ENCODE peak calls at places on chromosomes 2 and 18, in ten cellular contexts. X is lower lobe of right lung, S is cardiac muscle cell, R is uterus, G is GM06990, Z is mesendoderm, W is psoas muscle, K is right atrium auricular region, O is neural progenitor cell, L is body of pancreas. P is an unnamed sample. For H3K36me3, the result is how much of the 10 kb centered on the place peaks cover.

GRCh38 chr2:96669539-96670215 is 27.1 kb downstream of the FER1L5 start:
- DNase-seq in W (no peak), L (no peak), G (no peak), K (no peak), X (no peak), S (no peak), Z (no peak), O (no peak), R (no peak), P (no peak)

GRCh38 chr2:50084086-50084843 is 930.0 kb upstream of the FSHR start:
- DNase-seq in O (no peak), S (no peak), G (no peak), Z (no peak), R (no peak), X (peak), W (no peak), L (no peak), K (no peak), P (no peak)

GRCh38 chr2:26786207-26787023 is 559 bp downstream of the CENPA start:
- DNase-seq in L (no peak), W (peak), O (no peak), X (peak), G (peak), S (peak), R (no peak), K (no peak), Z (peak), P (peak)

GRCh38 chr18:7158201-7158600 is 40.6 kb upstream of the LAMA1 start:
- DNase-seq in K (no peak), G (no peak), S (peak), W (no peak), L (no peak), X (no peak), Z (peak), O (no peak), R (no peak), P (no peak)

GRCh38 chr18:49849331-49850217 is 36.2 kb upstream of the ACAA2 start:
- DNase-seq in O (peak), X (peak), Z (peak), W (peak), R (no peak), K (peak), S (peak), G (no peak), L (peak), P (no peak)

GRCh38 chr2:187912956-187913355 is 358.7 kb upstream of the TFPI start:
- DNase-seq in X (no peak), S (no peak), R (no peak), O (no peak), G (no peak), K (no peak), Z (no peak), L (no peak), W (no peak), P (no peak)

GRCh38 chr2:20049631-20050030 is 1.8 kb downstream of the LAPTM4A start:
- DNase-seq in L (no peak), G (no peak), Z (peak), W (no peak), S (peak), X (no peak), R (no peak), K (no peak), O (peak), P (no peak)

GRCh38 chr18:69388222-69388621 is 12.5 kb upstream of the DOK6 start:
- DNase-seq in L (no peak), O (no peak), K (no peak), G (no peak), W (no peak), S (no peak), X (no peak), R (no peak), Z (no peak), P (no peak)

GRCh38 chr2:231425811-231426703 is 30.5 kb downstream of the B3GNT7 start:
- DNase-seq in L (no peak), K (no peak), S (no peak), X (no peak), Z (peak), O (no peak), R (no peak), W (no peak), G (no peak), P (no peak)

GRCh38 chr2:169041594-169041993 is 10.5 kb upstream of the ABCB11 start:
- DNase-seq in Z (no peak), G (no peak), R (no peak), W (no peak), S (no peak), K (no peak), X (no peak), O (no peak), L (no peak), P (no peak)

GRCh38 chr2:55771612-55772011 is 78.0 kb upstream of the PNPT1 start:
- DNase-seq in Z (peak), W (no peak), K (no peak), S (peak), X (no peak), G (no peak), L (no peak), O (peak), R (no peak), P (no peak)

GRCh38 chr2:83238111-83238510 is 1221.0 kb downstream of the SUCLG1 start:
- DNase-seq in O (no peak), Z (no peak), S (no peak), K (no peak), G (no peak), L (no peak), R (no peak), W (no peak), X (no peak), P (no peak)

GRCh38 chr2:218954541-218955300 is 4.7 kb upstream of the CDK5R2 start:
- DNase-seq in W (no peak), R (no peak), K (no peak), X (no peak), S (no peak), Z (no peak), G (no peak), O (no peak), L (no peak), P (peak)

GRCh38 chr2:218956039-218956438 is 3.4 kb upstream of the CDK5R2 start:
- DNase-seq in Z (no peak), G (no peak), W (no peak), K (no peak), X (no peak), S (no peak), L (no peak), R (no peak), O (no peak), P (no peak)

GRCh38 chr2:218952160-218952559 is 7.3 kb upstream of the CDK5R2 start:
- DNase-seq in O (no peak), K (no peak), W (no peak), G (no peak), R (no peak), Z (no peak), L (no peak), S (no peak), X (no peak), P (peak)

GRCh38 chr2:218957685-218958084 is 1.8 kb upstream of the CDK5R2 start:
- DNase-seq in L (no peak), R (no peak), K (no peak), X (no peak), O (no peak), W (no peak), S (no peak), Z (no peak), G (no peak), P (peak)

DNA sequence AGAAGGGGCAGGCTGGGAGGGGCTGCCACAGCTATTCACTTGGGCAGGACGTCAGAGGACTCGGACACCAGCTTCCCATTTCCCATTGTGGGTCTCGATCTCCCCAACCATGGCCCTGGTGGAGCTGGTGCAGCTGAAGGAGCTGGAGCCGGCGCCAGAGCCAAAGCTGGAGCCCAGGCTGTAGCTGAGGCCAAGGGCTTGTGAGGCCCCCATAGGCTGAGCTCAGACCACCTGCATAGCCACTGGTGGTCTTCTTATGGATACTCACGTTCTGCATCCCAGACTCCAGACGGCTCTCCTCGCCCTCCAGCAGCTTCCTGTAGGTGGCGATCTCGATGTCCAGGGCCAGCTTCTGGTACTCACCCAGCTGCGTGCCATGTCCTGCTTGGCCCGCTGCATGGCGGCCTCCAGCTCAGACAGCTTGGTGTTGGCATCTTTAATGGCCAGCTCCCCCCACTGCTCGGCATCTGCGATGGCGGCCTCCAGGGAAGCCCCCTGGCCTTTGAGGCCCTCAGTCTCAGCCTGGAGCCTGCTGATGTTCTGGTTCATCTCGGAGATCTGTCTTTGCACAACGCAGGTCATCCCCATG is 6.0 kb upstream of the CDK5R2 start:
- DNase-seq in X (no peak), G (no peak), W (no peak), Z (peak), R (no peak), S (no peak), K (no peak), O (peak), L (no peak), P (no peak)
- H3K36me3 ChIP-seq in X (under half), G (under half), W (under half), Z (under half), R (under half), S (under half), K (under half), O (under half), L (under half), P (under half)

DNA sequence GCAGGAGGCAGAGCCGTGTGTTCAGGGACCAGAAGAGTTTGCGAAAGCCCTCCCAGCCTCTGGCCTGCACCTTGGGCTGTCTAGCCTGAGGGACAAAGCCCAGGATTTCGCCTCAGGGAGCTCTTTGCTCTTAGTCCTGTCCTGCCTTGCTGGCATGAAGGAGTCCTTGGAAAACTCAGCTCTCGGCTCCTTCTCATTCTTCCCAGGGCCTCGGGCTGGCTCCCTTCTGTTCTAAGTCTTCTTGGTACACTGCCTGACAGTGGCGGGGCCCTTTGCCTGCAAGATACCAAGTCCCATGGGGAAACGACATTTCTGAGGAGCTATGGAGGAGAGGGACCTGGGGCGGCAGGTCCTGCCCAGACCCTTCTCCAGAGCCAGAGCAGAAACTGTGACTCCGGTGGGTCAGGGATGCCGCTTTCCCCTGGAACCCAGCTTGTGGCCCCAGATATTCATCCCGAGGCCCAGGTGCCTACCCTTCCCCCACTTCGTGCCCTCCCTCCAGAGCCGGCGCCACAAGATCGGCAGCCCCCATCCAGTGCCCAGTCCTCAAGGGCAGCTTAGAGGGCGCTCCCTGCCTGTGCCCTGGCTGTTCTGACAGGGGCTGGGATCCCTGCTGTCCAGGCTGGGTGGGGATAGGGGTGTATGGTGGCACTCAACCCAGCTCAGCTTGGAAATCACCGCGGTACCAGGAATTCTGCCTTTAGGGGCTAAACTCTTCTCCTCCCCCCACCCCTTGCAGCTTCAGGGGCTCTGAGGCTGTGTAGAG is 5.5 kb upstream of the CYP26B1 start:
- DNase-seq in S (no peak), Z (no peak), R (peak), K (peak), G (no peak), O (no peak), L (no peak), W (no peak), X (no peak), P (no peak)
- H3K36me3 ChIP-seq in S (under half), Z (under half), R (under half), K (under half), G (under half), O (under half), L (under half), W (under half), X (under half), P (under half)

GRCh38 chr2:42333579-42333978 is 27.4 kb downstream of the COX7A2L start:
- DNase-seq in Z (no peak), S (no peak), K (no peak), L (no peak), O (no peak), G (no peak), X (no peak), R (no peak), W (no peak), P (no peak)
- H3K36me3 ChIP-seq in Z (under half), S (half or more), K (under half), L (under half), O (under half), G (under half), X (half or more), R (under half), W (under half), P (under half)

GRCh38 chr2:241239552-241240202 is 51.2 kb downstream of the ANO7 start:
- DNase-seq in R (no peak), O (no peak), Z (no peak), K (no peak), W (no peak), S (no peak), G (no peak), L (no peak), X (no peak), P (no peak)

GRCh38 chr2:241235859-241236593 is 47.5 kb downstream of the ANO7 start:
- DNase-seq in K (no peak), S (no peak), X (no peak), Z (no peak), W (no peak), L (no peak), O (no peak), R (no peak), G (no peak), P (peak)

GRCh38 chr2:241237047-241237446 is 48.6 kb downstream of the ANO7 start:
- DNase-seq in W (no peak), X (no peak), K (no peak), S (no peak), L (no peak), O (no peak), G (no peak), R (no peak), Z (no peak), P (no peak)

GRCh38 chr2:241238693-241239198 is 50.3 kb downstream of the ANO7 start:
- DNase-seq in Z (no peak), G (no peak), O (no peak), S (no peak), K (no peak), R (no peak), L (no peak), X (no peak), W (no peak), P (no peak)

DNA sequence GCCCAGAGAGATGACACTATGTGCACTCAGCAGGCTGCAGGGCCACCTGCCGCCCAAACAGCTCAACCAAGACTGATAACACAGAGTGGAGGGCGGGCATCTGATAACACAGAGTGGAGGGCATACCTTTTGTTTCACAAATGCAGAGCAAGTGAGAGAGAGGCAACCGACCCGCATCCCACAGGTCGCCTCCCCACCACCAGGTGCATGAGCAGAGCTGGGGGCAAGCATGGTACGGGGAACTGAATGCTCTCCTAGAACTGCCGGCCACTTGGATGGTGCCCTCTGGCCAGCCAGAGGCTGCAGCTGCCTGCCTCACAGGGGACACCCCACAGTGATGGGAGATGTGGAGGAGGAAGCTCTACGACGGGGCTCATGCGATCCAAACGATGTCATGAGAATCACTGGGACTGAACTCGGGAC is 49.5 kb downstream of the ANO7 start:
- DNase-seq in R (no peak), L (no peak), S (no peak), K (no peak), O (no peak), W (no peak), X (no peak), Z (peak), G (no peak), P (peak)
- H3K36me3 ChIP-seq in R (under half), L (half or more), S (half or more), K (half or more), O (under half), W (under half), X (half or more), Z (under half), G (half or more), P (half or more)

GRCh38 chr2:101860782-101861181 is 131.0 kb upstream of the IL1R2 start:
- DNase-seq in W (no peak), L (no peak), O (no peak), X (no peak), R (no peak), S (no peak), G (no peak), Z (no peak), K (no peak), P (no peak)

GRCh38 chr2:101860157-101860556 is 131.6 kb upstream of the IL1R2 start:
- DNase-seq in X (no peak), L (no peak), K (no peak), R (no peak), Z (no peak), S (no peak), O (no peak), W (no peak), G (no peak), P (no peak)

GRCh38 chr2:101863534-101863933 is 128.2 kb upstream of the IL1R2 start:
- DNase-seq in L (no peak), G (no peak), K (no peak), R (no peak), S (no peak), O (no peak), X (no peak), Z (no peak), W (no peak), P (no peak)

GRCh38 chr2:101859604-101860003 is 132.2 kb upstream of the IL1R2 start:
- DNase-seq in S (no peak), Z (no peak), K (no peak), L (no peak), X (no peak), O (no peak), W (no peak), G (no peak), R (no peak), P (no peak)

GRCh38 chr2:101861382-101861781 is 130.4 kb upstream of the IL1R2 start:
- DNase-seq in X (no peak), K (no peak), S (no peak), W (no peak), R (no peak), L (no peak), Z (no peak), O (no peak), G (no peak), P (no peak)
- H3K36me3 ChIP-seq in X (half or more), K (half or more), S (half or more), W (under half), R (under half), L (under half), Z (under half), O (under half), G (under half), P (under half)

GRCh38 chr2:36530983-36531354 is 67.0 kb downstream of the FEZ2 start:
- DNase-seq in Z (peak), S (peak), R (no peak), K (no peak), O (no peak), G (peak), W (no peak), L (no peak), X (no peak), P (no peak)
- H3K36me3 ChIP-seq in Z (under half), S (under half), R (under half), K (under half), O (under half), G (under half), W (under half), L (under half), X (under half), P (under half)

DNA sequence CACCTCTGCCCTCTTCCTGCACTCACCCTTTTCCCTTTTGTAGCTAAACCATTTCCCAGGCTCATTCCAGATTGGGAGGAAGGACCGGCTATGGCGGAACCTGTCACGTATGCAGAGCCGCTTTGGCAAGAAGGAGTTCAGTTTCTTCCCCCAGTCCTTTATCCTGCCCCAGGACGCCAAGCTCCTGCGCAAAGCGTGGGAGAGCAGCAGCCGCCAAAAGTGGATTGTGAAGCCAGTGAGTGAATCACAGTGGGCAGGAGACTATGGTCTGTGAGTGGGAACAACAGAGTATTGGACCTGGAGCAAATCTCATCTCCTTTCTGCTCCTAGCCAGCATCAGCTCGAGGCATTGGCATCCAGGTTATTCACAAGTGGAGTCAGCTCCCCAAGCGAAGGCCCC is 35.0 kb upstream of the CYP27A1 start:
- DNase-seq in S (no peak), R (no peak), W (no peak), Z (no peak), X (no peak), K (peak), O (no peak), L (no peak), G (no peak), P (no peak)
- H3K36me3 ChIP-seq in S (under half), R (under half), W (under half), Z (under half), X (half or more), K (under half), O (under half), L (under half), G (under half), P (under half)

GRCh38 chr2:210022824-210023223 is 20.4 kb downstream of the RPE start:
- DNase-seq in R (no peak), G (no peak), L (no peak), O (no peak), W (no peak), X (no peak), S (no peak), K (no peak), Z (no peak), P (no peak)
- H3K36me3 ChIP-seq in R (under half), G (under half), L (under half), O (under half), W (under half), X (half or more), S (half or more), K (half or more), Z (under half), P (under half)